ENCODE peak calls at places on chromosomes 11 and 22, in six cellular contexts. A is transverse colon, C is suprapubic skin, F is stomach, J is spleen, H is HCT116. G is an unnamed sample.

GRCh38 chr11:2590131-2590950 is 109.5 kb downstream of the KCNQ1OT1 start:
- DNase-seq in A (no peak), F (no peak), C (peak; percentile 68), H (no peak), J (peak; percentile 44), G (no peak)

GRCh38 chr11:10287766-10288165 is 6.3 kb downstream of the SBF2 start:
- DNase-seq in A (no peak), H (no peak), F (no peak), J (no peak), C (no peak), G (no peak)

GRCh38 chr11:94593030-94593429 is 25.9 kb downstream of the PIWIL4 start:
- DNase-seq in J (no peak), A (no peak), F (no peak), C (no peak), H (no peak), G (no peak)

GRCh38 chr22:19729507-19729906 is 6.2 kb downstream of the GP1BB start:
- DNase-seq in H (no peak), J (no peak), A (no peak), F (no peak), C (no peak), G (no peak)

GRCh38 chr11:33557201-33557600 is 143.4 kb downstream of the C11orf91 start:
- DNase-seq in J (no peak), C (no peak), H (no peak), F (no peak), A (no peak), G (no peak)

GRCh38 chr11:26676641-26677040 is 45.2 kb downstream of the SLC5A12 start:
- DNase-seq in A (no peak), C (no peak), H (no peak), J (no peak), F (no peak), G (no peak)

GRCh38 chr11:83403990-83404389 is 117.8 kb upstream of the CCDC90B start:
- DNase-seq in C (no peak), A (no peak), H (no peak), J (no peak), F (no peak), G (no peak)

GRCh38 chr11:109085708-109086373 is 336.1 kb upstream of the C11orf87 start:
- DNase-seq in A (no peak), J (no peak), C (no peak), F (no peak), H (no peak), G (no peak)

GRCh38 chr11:119378851-119379465 is 2.5 kb downstream of the USP2 start:
- DNase-seq in H (no peak), F (no peak), A (no peak), C (no peak), J (no peak), G (no peak)

GRCh38 chr22:46761017-46761416 is 1.4 kb upstream of the TBC1D22A start:
- DNase-seq in A (no peak), J (peak; percentile 39), F (no peak), C (no peak), H (no peak), G (no peak)

GRCh38 chr11:4626207-4627105 is 10.8 kb upstream of the OR51D1 start:
- DNase-seq in F (peak; percentile 64), A (peak; percentile 74), H (peak; percentile 75), J (no peak), C (no peak), G (peak; percentile 60)

GRCh38 chr22:36086629-36087254 is 58.1 kb upstream of the RBFOX2 start:
- DNase-seq in H (no peak), A (no peak), F (no peak), J (no peak), C (no peak), G (no peak)

GRCh38 chr11:75668508-75669297 is at the start of gene MAP6:
- DNase-seq in H (no peak), C (no peak), A (peak; percentile 25), F (no peak), J (no peak), G (no peak)
- H3K27ac ChIP-seq in H (no peak within 1 kb of the TSS), C (no peak within 1 kb of the TSS), A (peak within 1 kb of the TSS; percentile 46), F (peak within 1 kb of the TSS; percentile 67), J (no peak within 1 kb of the TSS), G (no peak within 1 kb of the TSS)

GRCh38 chr11:19743622-19744021 is 31.0 kb downstream of the NAV2 start:
- DNase-seq in F (no peak), C (no peak), H (no peak), J (no peak), A (no peak), G (no peak)

GRCh38 chr11:19744130-19744529 is 31.5 kb downstream of the NAV2 start:
- DNase-seq in J (no peak), A (no peak), H (no peak), F (no peak), C (no peak), G (no peak)

GRCh38 chr11:19740586-19740985 is 27.9 kb downstream of the NAV2 start:
- DNase-seq in C (no peak), J (no peak), A (no peak), H (no peak), F (no peak), G (no peak)

GRCh38 chr11:19739872-19740271 is 27.2 kb downstream of the NAV2 start:
- DNase-seq in A (peak; percentile 22), J (no peak), H (no peak), C (no peak), F (no peak), G (no peak)

DNA sequence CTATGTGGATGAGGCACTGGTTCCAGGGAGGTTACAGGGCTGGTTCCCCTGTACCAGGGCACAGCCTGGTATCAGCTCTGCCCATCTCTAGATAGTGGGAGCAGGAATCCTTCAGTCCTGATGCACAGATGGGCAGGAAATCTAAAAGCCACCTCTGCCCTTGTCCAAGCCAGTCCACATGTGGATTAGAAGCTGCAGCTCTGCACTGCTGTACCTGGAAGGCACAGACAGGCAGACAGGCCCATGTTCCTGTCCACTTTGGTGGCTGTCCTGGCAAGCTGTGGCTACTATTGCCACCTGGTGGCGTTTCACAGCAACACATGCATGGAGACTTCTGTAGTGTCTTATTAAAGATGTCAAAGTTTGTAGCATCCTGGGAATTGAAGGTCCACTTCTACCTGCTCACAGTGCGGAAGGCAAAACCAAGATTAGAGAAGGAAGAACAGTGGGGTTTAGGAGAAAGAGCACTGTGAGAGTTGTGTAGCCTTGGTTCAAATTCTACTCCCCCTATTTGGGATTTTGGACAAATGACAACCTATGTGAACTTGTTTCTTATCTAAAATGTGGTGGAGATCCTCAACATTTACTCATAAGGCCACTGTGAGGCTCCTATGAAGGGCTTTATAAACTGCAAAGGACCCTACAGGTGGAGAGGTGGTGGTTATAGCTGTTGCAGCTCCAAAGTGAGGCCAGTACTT is 30.1 kb downstream of the NAV2 start:
- DNase-seq in C (peak; percentile 83), F (peak; percentile 84), H (peak; percentile 51), A (peak; percentile 83), J (peak; percentile 82), G (peak; percentile 46)
- TF ChIP-seq CTCF in C (peak; percentile 81), F (peak; percentile 80), H (peak; percentile 81), A (peak; percentile 88), J (peak; percentile 58), G (peak; percentile 86)

GRCh38 chr11:67442504-67443398 is 525 bp downstream of the CORO1B start:
- DNase-seq in C (no peak), F (no peak), H (no peak), J (peak; percentile 87), A (no peak), G (no peak)
- TF ChIP-seq POLR2AphosphoS5 in C (no peak), F (no peak), H (no peak), J (no peak), A (no peak), G (peak; percentile 13)

GRCh38 chr22:23079240-23079768 is 9.0 kb downstream of the GNAZ start:
- DNase-seq in H (no peak), F (no peak), A (no peak), J (no peak), C (no peak), G (no peak)

GRCh38 chr22:23076896-23077572 is 6.7 kb downstream of the GNAZ start:
- DNase-seq in J (no peak), H (no peak), C (no peak), A (no peak), F (no peak), G (no peak)

GRCh38 chr22:23077627-23078461 is 7.5 kb downstream of the GNAZ start:
- DNase-seq in C (no peak), H (no peak), J (no peak), A (no peak), F (peak; percentile 66), G (no peak)

GRCh38 chr22:23079814-23080521 is 9.6 kb downstream of the GNAZ start:
- DNase-seq in J (no peak), C (no peak), F (no peak), H (no peak), A (no peak), G (no peak)

DNA sequence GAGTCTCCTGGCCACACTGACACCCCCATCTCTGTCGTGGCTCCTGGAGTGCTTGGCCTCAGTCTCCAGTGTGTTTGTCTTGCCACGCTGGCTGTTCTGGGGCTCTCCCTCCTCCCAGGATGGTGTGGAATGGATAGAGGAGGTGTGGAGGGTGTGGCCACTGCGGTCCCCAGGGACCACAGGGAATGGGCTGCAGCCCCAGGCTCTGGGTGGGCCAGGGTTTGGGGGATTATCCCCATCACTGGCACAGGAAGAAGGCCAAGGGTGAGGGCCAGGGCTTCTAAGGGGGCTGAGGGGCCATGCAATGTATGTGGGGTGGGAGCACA is 8.1 kb downstream of the GNAZ start:
- DNase-seq in J (no peak), C (no peak), A (no peak), H (no peak), F (no peak), G (no peak)
- H3K27ac ChIP-seq in J (peak overlapping the region; percentile 46), C (no peak overlapping the region), A (no peak overlapping the region), H (peak overlapping the region; percentile 59), F (peak overlapping the region; percentile 56), G (no peak overlapping the region)

G was measured in Panc1.